ENCODE peak calls at places on chromosomes 12 and 14, in five cellular contexts. V is pancreas, K is Peyer's patch, N is OCI-LY7, C is H9. L is an unnamed sample.

GRCh38 chr12:40697566-40698257 is 5.5 kb downstream of the CNTN1 start:
- DNase-seq in V (no peak), N (no peak), C (no peak), K (no peak), L (no peak)

GRCh38 chr14:103801459-103801858 is 45.9 kb downstream of the PPP1R13B start:
- DNase-seq in N (no peak), C (no peak), V (no peak), K (no peak), L (peak)

GRCh38 chr14:30791522-30792351 is 82.6 kb upstream of the COCH start:
- DNase-seq in C (no peak), V (no peak), N (no peak), K (no peak), L (no peak)

GRCh38 chr12:87812711-87813110 is 216.5 kb downstream of the C12orf50 start:
- DNase-seq in V (no peak), N (no peak), C (no peak), K (no peak), L (no peak)

GRCh38 chr12:19138551-19139344 is 9.2 kb downstream of the PLEKHA5 start:
- DNase-seq in V (no peak), C (no peak), K (no peak), N (no peak), L (peak)

GRCh38 chr12:89909753-89910152 is 201.1 kb upstream of the ATP2B1 start:
- DNase-seq in C (no peak), N (no peak), V (no peak), K (no peak), L (no peak)

GRCh38 chr12:26728205-26729050 is 104.6 kb downstream of the ITPR2 start:
- DNase-seq in K (no peak), V (no peak), C (no peak), N (no peak), L (no peak)

GRCh38 chr12:93422050-93422449 is 19.7 kb downstream of the UBE2N start:
- DNase-seq in K (no peak), V (no peak), N (no peak), C (no peak), L (no peak)

GRCh38 chr12:112978163-112979081 is at the start of gene OAS2:
- DNase-seq in K (peak), V (no peak), C (no peak), N (peak), L (peak)

GRCh38 chr12:52965337-52965731 is 16.4 kb downstream of the KRT18 start:
- DNase-seq in V (no peak), N (no peak), K (no peak), C (peak), L (no peak)

GRCh38 chr12:65014504-65015271 is 106.4 kb downstream of the WIF1 start:
- DNase-seq in N (no peak), V (no peak), K (no peak), C (no peak), L (no peak)

GRCh38 chr14:80618751-80619329 is 322.7 kb downstream of the CEP128 start:
- DNase-seq in V (no peak), N (no peak), K (no peak), C (no peak), L (no peak)

GRCh38 chr12:107884769-107885694 is 110.5 kb downstream of the ASCL4 start:
- DNase-seq in K (peak), N (peak), V (peak), C (peak), L (peak)

GRCh38 chr14:32203928-32204357 is 874 bp upstream of the RNU6-8 start:
- DNase-seq in V (peak), K (peak), C (peak), N (no peak), L (peak)

GRCh38 chr12:27826076-27826475 is 46.0 kb upstream of the MANSC4 start:
- DNase-seq in V (no peak), C (no peak), N (no peak), K (no peak), L (no peak)

GRCh38 chr14:60355768-60356167 is 106.7 kb downstream of the PPM1A start:
- DNase-seq in C (no peak), V (no peak), N (no peak), K (no peak), L (no peak)

GRCh38 chr14:89247457-89248122 is 169.4 kb downstream of the FOXN3 start:
- DNase-seq in K (no peak), C (no peak), N (no peak), V (no peak), L (no peak)

GRCh38 chr12:26564391-26564790 is 268.6 kb downstream of the ITPR2 start:
- DNase-seq in C (no peak), N (no peak), K (no peak), V (no peak), L (peak)

GRCh38 chr12:27589419-27589818 is 65.4 kb downstream of the PPFIBP1 start:
- DNase-seq in K (no peak), V (no peak), N (no peak), C (no peak), L (no peak)

GRCh38 chr12:82964446-82964845 is 277.7 kb downstream of the TMTC2 start:
- DNase-seq in V (no peak), C (no peak), N (no peak), K (no peak), L (no peak)

GRCh38 chr12:94745562-94745961 is 95.2 kb upstream of the TMCC3 start:
- DNase-seq in N (no peak), C (no peak), K (no peak), V (no peak), L (no peak)

GRCh38 chr14:91341331-91342242 is 76.0 kb downstream of the CCDC88C start:
- DNase-seq in V (no peak), K (no peak), C (no peak), N (no peak), L (no peak)

GRCh38 chr12:80320121-80320678 is 123.8 kb upstream of the PTPRQ start:
- DNase-seq in K (no peak), C (peak), V (no peak), N (no peak), L (no peak)

GRCh38 chr12:83016226-83016835 is 329.6 kb downstream of the TMTC2 start:
- DNase-seq in N (no peak), K (no peak), C (no peak), V (peak), L (peak)

GRCh38 chr12:95789126-95790024 is 1.2 kb downstream of the NTN4 start:
- DNase-seq in V (peak), C (peak), N (no peak), K (no peak), L (peak)

GRCh38 chr12:91178139-91178561 is 4.5 kb downstream of the DCN start:
- DNase-seq in V (no peak), N (no peak), C (no peak), K (no peak), L (no peak)

GRCh38 chr12:7877421-7877820 is 4.7 kb upstream of the SLC2A14 start:
- DNase-seq in C (no peak), V (no peak), K (no peak), N (no peak), L (no peak)

GRCh38 chr12:115990241-115990640 is 287.3 kb downstream of the MED13L start:
- DNase-seq in V (no peak), C (no peak), K (no peak), N (no peak), L (no peak)

GRCh38 chr14:90228478-90228877 is 27.9 kb upstream of the PSMC1 start:
- DNase-seq in C (no peak), N (no peak), K (no peak), V (no peak), L (no peak)

DNA sequence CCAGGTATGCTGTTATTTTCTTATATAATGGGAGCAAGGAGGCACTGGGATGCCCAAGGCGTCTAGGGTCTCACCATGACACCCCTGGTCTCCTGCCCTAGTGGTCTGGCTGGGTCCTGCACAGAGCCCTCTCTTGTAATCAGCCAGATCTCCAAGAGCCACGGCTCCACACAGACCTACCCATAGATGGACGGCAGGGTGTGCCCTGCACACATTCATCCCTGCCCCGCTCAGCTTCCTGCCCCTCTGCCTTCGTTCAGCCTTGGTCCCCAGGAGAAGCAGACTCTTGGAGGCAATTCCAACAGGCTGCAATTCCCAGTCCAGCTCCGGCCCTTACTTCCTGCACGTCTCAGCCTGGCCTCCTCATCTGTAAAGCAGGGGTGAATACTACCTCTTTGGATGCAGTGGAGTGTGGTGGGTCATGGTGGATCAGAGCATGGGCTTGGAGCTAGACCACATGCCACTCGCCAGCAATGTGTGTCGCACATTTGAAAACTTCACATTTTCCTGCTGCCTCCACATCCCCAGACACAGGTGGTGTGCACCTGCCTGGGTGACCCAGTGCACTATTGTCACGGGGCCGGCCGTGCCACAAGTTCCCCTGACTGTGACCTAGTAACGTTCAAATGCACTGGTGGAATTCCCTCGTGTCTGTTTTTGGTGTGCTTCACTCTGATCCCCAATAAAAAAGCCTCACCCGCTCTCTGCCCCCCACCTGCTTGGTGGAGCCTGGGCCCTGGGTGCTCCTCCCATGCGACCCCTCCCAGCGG is 171.1 kb upstream of the PRMT8 start:
- DNase-seq in V (no peak), N (no peak), K (no peak), C (no peak), L (no peak)
- TF ChIP-seq CTCF in V (no peak), N (no peak), K (no peak), C (peak), L (peak)

GRCh38 chr12:54012631-54013398 is 4.0 kb downstream of the HOXC8 start:
- DNase-seq in C (no peak), N (peak), K (no peak), V (no peak), L (no peak)
- H3K27ac ChIP-seq in C (no peak), N (no peak), K (peak), V (no peak), L (no peak)

DNA sequence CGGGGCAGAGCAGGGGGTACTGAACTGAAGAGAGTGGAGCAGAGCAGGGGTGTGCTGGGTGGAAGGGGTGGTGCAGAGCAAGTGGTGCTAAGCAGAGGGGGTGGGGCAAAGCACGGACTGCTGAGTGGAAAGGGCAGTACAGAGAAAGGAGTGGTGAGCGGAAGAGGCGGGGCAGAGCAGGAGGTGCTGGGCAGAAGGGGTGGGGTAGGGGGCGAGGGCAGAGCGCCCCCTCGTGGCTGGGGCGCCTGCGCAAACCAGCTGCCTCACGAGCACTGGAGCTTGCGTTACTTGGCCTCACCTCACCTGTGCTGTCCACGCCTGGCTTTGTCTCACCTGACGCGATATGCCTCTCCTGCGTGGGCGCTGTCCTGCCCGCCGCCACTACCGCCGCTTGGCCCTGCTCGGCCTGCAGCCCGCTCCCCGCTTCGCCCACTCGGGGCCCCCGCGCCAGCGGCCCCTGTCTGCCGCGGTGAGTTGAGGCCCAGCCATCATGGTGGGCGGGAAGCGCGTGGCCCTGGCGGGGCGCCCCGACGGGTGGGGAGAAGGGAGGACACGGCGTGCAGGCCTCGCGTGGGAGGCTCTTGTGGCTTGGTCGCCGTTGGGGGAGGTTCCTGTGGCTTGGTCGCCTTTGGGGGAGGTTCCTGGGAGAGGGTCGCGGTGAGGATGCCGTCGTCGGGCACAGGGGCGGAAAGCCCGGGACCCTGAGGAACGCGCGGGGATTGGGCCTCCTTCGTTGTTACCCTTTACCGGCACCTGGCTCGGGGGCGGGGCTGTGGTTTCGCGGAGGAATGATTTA is at the start of gene COX8C:
- DNase-seq in V (no peak), C (peak), N (no peak), K (no peak), L (no peak)
- TF ChIP-seq CTCF in V (no peak), C (peak), N (no peak), K (no peak), L (no peak)

GRCh38 chr14:97878206-97878605 is 1081.0 kb downstream of the VRK1 start:
- DNase-seq in N (no peak), V (no peak), C (no peak), K (no peak), L (no peak)
- H3K27ac ChIP-seq in N (no peak), V (no peak), C (no peak), K (no peak), L (no peak)

GRCh38 chr12:50089730-50090129 is 4.6 kb downstream of the SMARCD1 start:
- DNase-seq in V (no peak), K (no peak), N (no peak), C (no peak), L (no peak)

GRCh38 chr12:50087159-50087558 is 2.0 kb downstream of the SMARCD1 start:
- DNase-seq in V (no peak), C (no peak), N (no peak), K (no peak), L (no peak)

GRCh38 chr12:50090391-50090790 is 5.2 kb downstream of the SMARCD1 start:
- DNase-seq in C (no peak), V (no peak), N (no peak), K (no peak), L (no peak)

GRCh38 chr12:50087995-50088394 is 2.9 kb downstream of the SMARCD1 start:
- DNase-seq in N (no peak), C (no peak), K (no peak), V (no peak), L (peak)

GRCh38 chr12:50088577-50089335 is 3.6 kb downstream of the SMARCD1 start:
- DNase-seq in N (peak), V (peak), C (no peak), K (peak), L (peak)
- TF ChIP-seq CTCF in N (peak), V (peak), C (peak), K (peak), L (peak)

DNA sequence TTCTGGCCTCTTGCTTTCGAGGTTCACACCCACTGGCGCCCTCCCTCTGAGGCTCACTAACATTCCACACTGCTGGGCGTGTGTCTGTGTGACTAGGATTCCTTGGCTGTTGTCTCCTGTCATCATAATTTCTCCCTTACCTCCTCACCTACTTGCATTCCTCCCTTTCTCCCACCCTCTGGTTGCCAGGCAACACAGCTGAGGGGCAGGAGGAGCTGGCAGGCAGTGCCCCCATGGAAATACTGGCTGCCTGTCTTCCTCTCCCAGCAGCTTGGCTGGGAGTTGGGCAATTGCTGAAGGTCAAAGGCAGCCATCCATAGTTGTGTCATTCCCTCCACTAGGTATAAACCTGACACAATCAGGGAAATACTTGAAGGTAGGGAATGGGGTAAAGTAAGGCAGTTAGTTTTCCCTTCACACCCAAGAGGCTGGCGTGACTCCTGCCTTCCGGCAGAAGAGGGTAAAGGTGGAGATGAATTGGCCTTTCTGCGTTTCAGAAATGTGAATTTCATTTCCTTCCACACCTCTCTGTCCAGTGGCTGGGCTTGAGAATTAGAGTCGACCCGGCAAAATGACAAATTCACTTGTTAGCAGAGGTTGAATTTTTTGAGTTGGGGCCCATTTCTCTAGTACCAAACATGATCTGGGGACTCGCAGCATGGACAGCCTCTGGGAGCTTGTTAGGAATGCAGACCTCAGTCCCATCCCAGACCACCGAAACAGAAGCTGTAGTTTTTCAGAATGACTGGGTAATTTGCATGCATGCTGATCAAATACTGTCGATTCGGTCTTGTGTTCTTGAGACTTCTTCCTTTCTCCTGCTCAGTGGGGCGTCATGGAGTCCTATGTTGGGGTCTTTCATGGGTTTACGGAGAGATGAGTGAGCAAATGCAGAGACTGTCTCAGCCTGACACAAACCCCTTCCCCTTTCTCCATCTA is 24.3 kb upstream of the EMP1 start:
- DNase-seq in K (no peak), C (peak), N (no peak), V (peak), L (no peak)
- H3K27ac ChIP-seq in K (peak), C (no peak), N (no peak), V (no peak), L (peak)

GRCh38 chr12:106248849-106249371 is 1.1 kb upstream of the CKAP4 start:
- DNase-seq in K (peak), V (no peak), N (peak), C (no peak), L (peak)

GRCh38 chr12:106254724-106255123 is 6.9 kb upstream of the CKAP4 start:
- DNase-seq in N (no peak), V (no peak), K (no peak), C (peak), L (no peak)

GRCh38 chr12:106252056-106252455 is 4.2 kb upstream of the CKAP4 start:
- DNase-seq in N (no peak), C (no peak), K (no peak), V (no peak), L (no peak)

GRCh38 chr12:106249411-106250135 is 1.8 kb upstream of the CKAP4 start:
- DNase-seq in V (no peak), C (peak), K (peak), N (peak), L (no peak)

GRCh38 chr12:106251636-106252035 is 3.8 kb upstream of the CKAP4 start:
- DNase-seq in V (no peak), N (no peak), C (no peak), K (no peak), L (no peak)
- TF ChIP-seq CTCF in V (no peak), N (no peak), C (no peak), K (no peak), L (peak)

L was measured in brain microvascular endothelial cell.